ENCODE peak calls at places on chromosomes 11 and 22, in ten cellular contexts. L, X, V, U, D, W, G, H, R and Z are unnamed samples.

GRCh38 chr11:65293909-65294381 is 20.7 kb upstream of the CDC42EP2 start:
- DNase-seq in H (no peak), U (no peak), X (no peak), W (no peak), D (no peak), L (peak), V (no peak), G (no peak), R (no peak), Z (no peak)

GRCh38 chr22:41598081-41598480 is 8.4 kb upstream of the PMM1 start:
- DNase-seq in V (no peak), U (peak), G (no peak), D (peak), R (peak), L (no peak), X (no peak), H (peak), W (peak), Z (no peak)

GRCh38 chr11:48013269-48013901 is 33.0 kb downstream of the PTPRJ start:
- DNase-seq in U (peak), H (no peak), V (no peak), X (peak), D (peak), W (peak), G (peak), R (peak), L (peak), Z (peak)

GRCh38 chr11:12075822-12076821 is 34.3 kb upstream of the MICAL2 start:
- DNase-seq in H (peak), G (no peak), R (peak), V (peak), W (peak), U (peak), D (no peak), L (peak), X (peak), Z (no peak)

GRCh38 chr22:49925525-49926128 is 7.2 kb downstream of the CRELD2 start:
- DNase-seq in W (no peak), V (no peak), D (no peak), U (no peak), X (no peak), R (no peak), L (peak), G (peak), H (no peak), Z (no peak)

GRCh38 chr11:69417211-69418085 is 64.0 kb upstream of the LINC01488 start:
- DNase-seq in U (no peak), X (no peak), W (no peak), H (no peak), V (no peak), L (no peak), R (no peak), G (no peak), D (no peak), Z (no peak)

GRCh38 chr11:128346808-128347207 is 240.6 kb downstream of the ETS1 start:
- DNase-seq in X (no peak), L (peak), D (no peak), R (no peak), H (peak), V (no peak), W (no peak), U (peak), G (no peak), Z (no peak)

GRCh38 chr22:25067851-25068421 is 115.4 kb downstream of the KIAA1671 start:
- DNase-seq in X (no peak), L (peak), H (no peak), V (no peak), D (no peak), W (no peak), R (no peak), G (peak), U (no peak), Z (no peak)

GRCh38 chr11:1906623-1907423 is 12.7 kb upstream of the TNNT3 start:
- DNase-seq in D (no peak), V (no peak), H (no peak), L (no peak), X (no peak), G (no peak), R (no peak), W (no peak), U (no peak), Z (no peak)

GRCh38 chr11:86919557-86920210 is 35.5 kb downstream of the FZD4 start:
- DNase-seq in X (peak), H (peak), U (peak), R (peak), L (no peak), G (no peak), V (no peak), D (peak), W (peak), Z (no peak)

GRCh38 chr22:23518381-23519187 is 61.5 kb downstream of the IGLL1 start:
- DNase-seq in L (no peak), V (no peak), X (no peak), U (no peak), W (no peak), H (no peak), G (no peak), R (no peak), D (no peak), Z (no peak)

GRCh38 chr11:123170929-123171328 is 24.1 kb downstream of the CLMP start:
- DNase-seq in H (no peak), L (no peak), U (no peak), D (no peak), V (no peak), R (no peak), G (no peak), W (no peak), X (no peak), Z (no peak)

GRCh38 chr11:8228206-8228605 is 35.5 kb downstream of the LMO1 start:
- DNase-seq in D (no peak), W (no peak), X (no peak), H (no peak), G (no peak), L (no peak), U (no peak), V (no peak), R (no peak), Z (no peak)

GRCh38 chr11:2466869-2467694 is 22.3 kb downstream of the KCNQ1 start:
- DNase-seq in L (peak), U (no peak), D (no peak), W (no peak), V (no peak), H (no peak), G (no peak), R (no peak), X (no peak), Z (no peak)

GRCh38 chr11:95453616-95454118 is 222.7 kb upstream of the SESN3 start:
- DNase-seq in R (no peak), U (no peak), D (no peak), X (no peak), W (no peak), V (no peak), L (no peak), H (peak), G (no peak), Z (no peak)

GRCh38 chr11:10317776-10318526 is 13.1 kb downstream of the ADM start:
- DNase-seq in L (peak), H (no peak), G (no peak), V (no peak), D (no peak), R (no peak), U (no peak), X (no peak), W (no peak), Z (no peak)

GRCh38 chr22:27100789-27101188 is 443.4 kb downstream of the MIAT start:
- DNase-seq in G (no peak), V (no peak), U (peak), L (no peak), D (no peak), H (no peak), W (peak), R (peak), X (no peak), Z (no peak)

GRCh38 chr11:97502201-97502600 is 1112.4 kb downstream of the JRKL start:
- DNase-seq in V (no peak), H (no peak), G (no peak), U (no peak), W (no peak), L (no peak), D (no peak), X (no peak), R (no peak), Z (no peak)

GRCh38 chr11:65594991-65595920 is at the start of gene KCNK7:
- DNase-seq in G (no peak), R (no peak), D (no peak), H (no peak), U (no peak), W (peak), V (no peak), X (no peak), L (no peak), Z (no peak)

GRCh38 chr11:47998733-47999359 is 18.5 kb downstream of the PTPRJ start:
- DNase-seq in U (no peak), R (no peak), V (no peak), G (no peak), W (no peak), H (no peak), L (peak), X (peak), D (no peak), Z (no peak)

GRCh38 chr22:35835998-35836691 is 118.5 kb downstream of the APOL5 start:
- DNase-seq in D (peak), G (no peak), W (peak), V (no peak), L (peak), X (peak), U (peak), R (peak), H (peak), Z (no peak)

GRCh38 chr11:95716266-95716665 is 73.3 kb downstream of the FAM76B start:
- DNase-seq in U (no peak), X (no peak), R (no peak), W (no peak), L (no peak), G (no peak), H (peak), D (no peak), V (no peak), Z (no peak)

GRCh38 chr22:38074181-38075104 is 9.5 kb downstream of the SLC16A8 start:
- DNase-seq in L (no peak), X (no peak), H (peak), V (no peak), U (peak), D (no peak), G (no peak), W (peak), R (no peak), Z (no peak)

GRCh38 chr11:117649656-117650055 is 147.4 kb downstream of the DSCAML1 start:
- DNase-seq in D (no peak), H (no peak), X (no peak), R (no peak), V (no peak), U (no peak), L (no peak), W (no peak), G (no peak), Z (no peak)

GRCh38 chr11:8068605-8069221 is 12.3 kb upstream of the TUB start:
- DNase-seq in W (peak), R (peak), V (peak), D (peak), H (peak), U (peak), G (no peak), L (peak), X (peak), Z (no peak)

GRCh38 chr11:107576497-107577086 is 11.1 kb upstream of the ALKBH8 start:
- DNase-seq in D (no peak), L (peak), W (peak), G (peak), U (peak), H (peak), R (peak), X (no peak), V (peak), Z (no peak)

GRCh38 chr11:19762266-19762665 is 49.6 kb downstream of the NAV2 start:
- DNase-seq in V (no peak), H (no peak), W (no peak), R (no peak), X (no peak), L (no peak), D (no peak), G (no peak), U (no peak), Z (no peak)

GRCh38 chr22:40452730-40453487 is 82.5 kb downstream of the SGSM3 start:
- DNase-seq in W (peak), R (no peak), G (no peak), D (no peak), X (no peak), U (peak), V (no peak), H (peak), L (no peak), Z (no peak)

GRCh38 chr11:33691051-33691864 is 9.4 kb downstream of the C11orf91 start:
- DNase-seq in U (no peak), H (no peak), W (no peak), L (peak), D (no peak), G (no peak), R (no peak), X (peak), V (no peak), Z (no peak)

GRCh38 chr11:130211144-130211543 is 51.6 kb downstream of the ST14 start:
- DNase-seq in U (no peak), W (no peak), L (peak), V (peak), X (no peak), H (no peak), R (no peak), D (no peak), G (no peak), Z (no peak)

GRCh38 chr11:46380340-46381045 is 976 bp upstream of the MDK start:
- DNase-seq in X (no peak), V (peak), R (peak), D (peak), W (peak), G (peak), L (peak), H (no peak), U (peak), Z (peak)

GRCh38 chr11:77072851-77073327 is 6.1 kb downstream of the CAPN5 start:
- DNase-seq in L (no peak), H (no peak), W (no peak), U (no peak), V (no peak), X (no peak), D (no peak), G (no peak), R (no peak), Z (no peak)